ENCODE peak calls at places on chromosome 3, in ten cellular contexts. F, T, D, E, G, J, Z, Q, L and U are unnamed samples.

GRCh38 chr3:125670945-125671344 is 75.6 kb upstream of the OSBPL11 start:
- DNase-seq in F (no peak), T (no peak), D (no peak), E (no peak), G (no peak), J (no peak), Z (no peak), Q (no peak), L (no peak), U (no peak)

GRCh38 chr3:190486201-190486865 is 27.6 kb upstream of the IL1RAP start:
- DNase-seq in F (no peak), T (peak; percentile 2), D (no peak), E (no peak), G (no peak), J (no peak), Z (no peak), Q (no peak), L (no peak), U (no peak)

GRCh38 chr3:105062853-105063252 is 303.9 kb upstream of the ALCAM start:
- DNase-seq in F (no peak), T (peak; percentile 26), D (no peak), E (no peak), G (no peak), J (peak; percentile 70), Z (no peak), Q (no peak), L (no peak), U (no peak)

GRCh38 chr3:150800722-150801121 is 37.8 kb upstream of the SIAH2 start:
- DNase-seq in F (no peak), T (no peak), D (no peak), E (no peak), G (no peak), J (no peak), Z (no peak), Q (no peak), L (no peak), U (no peak)

GRCh38 chr3:55485208-55485791 is 1.8 kb downstream of the WNT5A start:
- DNase-seq in F (peak; percentile 75), T (peak; percentile 89), D (no peak), E (peak; percentile 68), G (no peak), J (no peak), Z (peak; percentile 76), Q (peak; percentile 73), L (peak; percentile 73), U (peak; percentile 95)

GRCh38 chr3:150106752-150107428 is 136.2 kb upstream of the PFN2 start:
- DNase-seq in F (no peak), T (peak; percentile 99), D (peak; percentile 50), E (peak; percentile 29), G (no peak), J (no peak), Z (peak; percentile 65), Q (no peak), L (peak; percentile 51), U (peak; percentile 96)

GRCh38 chr3:171323934-171324535 is 136.2 kb downstream of the TNIK start:
- DNase-seq in F (no peak), T (peak; percentile 68), D (no peak), E (no peak), G (no peak), J (no peak), Z (no peak), Q (peak; percentile 30), L (peak; percentile 15), U (no peak)

GRCh38 chr3:194540268-194540937 is 53.6 kb upstream of the ATP13A3 start:
- DNase-seq in F (peak; percentile 76), T (no peak), D (no peak), E (no peak), G (no peak), J (no peak), Z (no peak), Q (no peak), L (no peak), U (no peak)

GRCh38 chr3:11991751-11992150 is 12.4 kb upstream of the SYN2 start:
- DNase-seq in F (no peak), T (no peak), D (no peak), E (no peak), G (no peak), J (no peak), Z (peak; percentile 86), Q (no peak), L (no peak), U (no peak)